ENCODE peak calls at places on chromosomes 2 and 18, in six cellular contexts. S is mesendoderm, R is type B pancreatic cell, P is nephron progenitor cell, T is HS-5, Z is tibial artery. L is an unnamed sample.

GRCh38 chr2:188721231-188721630 is 252.9 kb upstream of the COL3A1 start:
- DNase-seq in S (peak; percentile 26), R (no peak), P (no peak), T (no peak), Z (no peak), L (no peak)

GRCh38 chr2:44392338-44392943 is 30.7 kb downstream of the CAMKMT start:
- DNase-seq in S (peak; percentile 21), R (no peak), P (peak; percentile 64), T (peak; percentile 11), Z (peak; percentile 41), L (no peak)

GRCh38 chr2:96913117-96913397 is 43.2 kb upstream of the SEMA4C start:
- DNase-seq in S (no peak), R (no peak), P (no peak), T (no peak), Z (no peak), L (no peak)

GRCh38 chr2:47076586-47077441 is 78.3 kb downstream of the STPG4 start:
- DNase-seq in S (peak; percentile 93), R (no peak), P (no peak), T (peak; percentile 96), Z (peak; percentile 63), L (peak; percentile 83)

GRCh38 chr2:177165103-177165583 is 47.5 kb upstream of the HNRNPA3 start:
- DNase-seq in S (peak; percentile 43), R (no peak), P (no peak), T (no peak), Z (peak; percentile 51), L (no peak)

GRCh38 chr2:2570360-2570759 is 239.3 kb upstream of the MYT1L start:
- DNase-seq in S (no peak), R (no peak), P (no peak), T (no peak), Z (no peak), L (no peak)

GRCh38 chr2:218125095-218125494 is 733 bp upstream of the CXCR2 start:
- DNase-seq in S (peak; percentile 18), R (no peak), P (no peak), T (no peak), Z (no peak), L (no peak)

GRCh38 chr2:126029316-126029715 is 626.6 kb upstream of the GYPC start:
- DNase-seq in S (peak; percentile 77), R (no peak), P (no peak), T (no peak), Z (no peak), L (no peak)

GRCh38 chr18:48079885-48080284 is 149.4 kb upstream of the SMAD2 start:
- DNase-seq in S (no peak), R (no peak), P (no peak), T (no peak), Z (no peak), L (no peak)

GRCh38 chr2:145692971-145693478 is 1173.1 kb upstream of the ZEB2 start:
- DNase-seq in S (peak; percentile 30), R (no peak), P (no peak), T (peak; percentile 75), Z (no peak), L (peak; percentile 54)

GRCh38 chr2:80102026-80102425 is 202.5 kb downstream of the LRRTM1 start:
- DNase-seq in S (no peak), R (no peak), P (no peak), T (peak; percentile 97), Z (no peak), L (no peak)

GRCh38 chr2:46827274-46827930 is 88.2 kb downstream of the MCFD2 start:
- DNase-seq in S (no peak), R (no peak), P (no peak), T (peak; percentile 78), Z (peak; percentile 14), L (no peak)

GRCh38 chr2:107325983-107326786 is 440.2 kb upstream of the ST6GAL2 start:
- DNase-seq in S (no peak), R (no peak), P (no peak), T (no peak), Z (peak; percentile 42), L (no peak)

GRCh38 chr2:242038928-242039341 is 169.4 kb downstream of the RTP5 start:
- DNase-seq in S (no peak), R (no peak), P (no peak), T (no peak), Z (no peak), L (peak; percentile 25)

GRCh38 chr18:28002841-28003240 is 174.1 kb downstream of the CDH2 start:
- DNase-seq in S (peak; percentile 27), R (no peak), P (no peak), T (no peak), Z (no peak), L (no peak)

GRCh38 chr2:134360750-134361487 is 107.0 kb downstream of the MGAT5 start:
- DNase-seq in S (no peak), R (no peak), P (no peak), T (no peak), Z (no peak), L (no peak)

GRCh38 chr2:237435844-237436590 is 22.1 kb upstream of the COL6A3 start:
- DNase-seq in S (no peak), R (no peak), P (no peak), T (no peak), Z (peak; percentile 74), L (no peak)

GRCh38 chr2:66915237-66915636 is 480.3 kb downstream of the MEIS1 start:
- DNase-seq in S (no peak), R (no peak), P (no peak), T (no peak), Z (no peak), L (no peak)

GRCh38 chr18:8603663-8604520 is 5.3 kb upstream of the RAB12 start:
- DNase-seq in S (no peak), R (no peak), P (no peak), T (no peak), Z (no peak), L (no peak)

GRCh38 chr2:146576301-146576700 is 1268.5 kb upstream of the ACVR2A start:
- DNase-seq in S (no peak), R (no peak), P (no peak), T (no peak), Z (no peak), L (no peak)

GRCh38 chr18:79394438-79395307 is 1.1 kb upstream of the NFATC1 start:
- DNase-seq in S (peak; percentile 78), R (peak; percentile 70), P (peak; percentile 41), T (no peak), Z (peak; percentile 60), L (peak; percentile 40)

GRCh38 chr2:127220102-127220806 is at the start of gene CYP27C1:
- DNase-seq in S (peak; percentile 79), R (no peak), P (peak; percentile 68), T (no peak), Z (no peak), L (no peak)

GRCh38 chr2:8142456-8142855 is 539.4 kb upstream of the ID2 start:
- DNase-seq in S (no peak), R (no peak), P (no peak), T (no peak), Z (no peak), L (no peak)

GRCh38 chr2:239600650-239601049 is 199.8 kb upstream of the HDAC4 start:
- DNase-seq in S (no peak), R (peak; percentile 53), P (no peak), T (no peak), Z (no peak), L (peak; percentile 28)

GRCh38 chr2:228367356-228367755 is 185.9 kb upstream of the SPHKAP start:
- DNase-seq in S (no peak), R (no peak), P (no peak), T (no peak), Z (no peak), L (no peak)

GRCh38 chr2:675982-676646 is 1.1 kb downstream of the TMEM18 start:
- DNase-seq in S (peak; percentile 96), R (no peak), P (peak; percentile 63), T (peak; percentile 84), Z (peak; percentile 61), L (no peak)

GRCh38 chr18:73924316-73924715 is 223.3 kb downstream of the FBXO15 start:
- DNase-seq in S (no peak), R (no peak), P (no peak), T (no peak), Z (no peak), L (no peak)

GRCh38 chr2:47386551-47386950 is 16.4 kb upstream of the MSH2 start:
- DNase-seq in S (no peak), R (no peak), P (no peak), T (no peak), Z (no peak), L (no peak)

GRCh38 chr2:196758474-196759377 is 40.8 kb downstream of the GTF3C3 start:
- DNase-seq in S (no peak), R (no peak), P (no peak), T (peak; percentile 20), Z (no peak), L (no peak)

GRCh38 chr2:65300134-65300771 is 72.6 kb downstream of the ACTR2 start:
- DNase-seq in S (no peak), R (no peak), P (no peak), T (no peak), Z (peak; percentile 88), L (no peak)

GRCh38 chr2:242075683-242076082 is 206.2 kb downstream of the RTP5 start:
- DNase-seq in S (no peak), R (no peak), P (no peak), T (no peak), Z (no peak), L (no peak)